ENCODE peak calls at places on chromosomes 3 and 15, in four cellular contexts. X is SJSA1, A is fibroblast of pulmonary artery, R is NCI-H69. K is an unnamed sample.

GRCh38 chr3:145648396-145648795 is 512.6 kb downstream of the PLOD2 start:
- DNase-seq in X (no peak), R (no peak), A (no peak), K (no peak)

GRCh38 chr15:78316211-78317077 is 17.0 kb upstream of the SKIC8 start:
- DNase-seq in X (no peak), R (peak), A (no peak), K (no peak)

GRCh38 chr3:52108302-52109232 is 45.7 kb downstream of the POC1A start:
- DNase-seq in A (peak), X (no peak), R (no peak), K (no peak)

GRCh38 chr15:97482521-97482920 is 478.0 kb upstream of the ARRDC4 start:
- DNase-seq in X (no peak), A (no peak), R (peak), K (no peak)

GRCh38 chr15:31309893-31310606 is 16.6 kb upstream of the KLF13 start:
- DNase-seq in R (no peak), X (peak), A (no peak), K (no peak)

GRCh38 chr3:59150039-59150438 is 100.2 kb upstream of the CFAP20DC start:
- DNase-seq in X (no peak), A (no peak), R (peak), K (no peak)

GRCh38 chr3:192888121-192888520 is 29.5 kb downstream of the MB21D2 start:
- DNase-seq in R (no peak), X (no peak), A (no peak), K (no peak)

GRCh38 chr3:14803101-14803980 is 15.4 kb upstream of the FGD5 start:
- DNase-seq in A (no peak), X (no peak), R (no peak), K (peak)

GRCh38 chr15:57100136-57100539 is 181.7 kb downstream of the TCF12 start:
- DNase-seq in R (no peak), X (no peak), A (no peak), K (no peak)

GRCh38 chr3:187739125-187739560 is 6.1 kb downstream of the BCL6 start:
- DNase-seq in X (no peak), R (no peak), A (no peak), K (no peak)

GRCh38 chr3:99875573-99875924 is 57.9 kb downstream of the CMSS1 start:
- DNase-seq in R (no peak), A (peak), X (no peak), K (peak)

GRCh38 chr3:99269606-99270355 is 368.3 kb upstream of the DCBLD2 start:
- DNase-seq in A (peak), X (no peak), R (no peak), K (no peak)

GRCh38 chr3:63470745-63471144 is 181.7 kb upstream of the SNTN start:
- DNase-seq in A (no peak), X (no peak), R (no peak), K (no peak)

K was measured in H4.